ENCODE peak calls at places on chromosomes 11 and 22, in five cellular contexts. U, F, N, Z and D are unnamed samples.

GRCh38 chr11:43736502-43737193 is 56.1 kb downstream of the HSD17B12 start:
- DNase-seq in N (peak; percentile 72), F (no peak), U (no peak), Z (no peak), D (no peak)

GRCh38 chr11:33533668-33534067 is 167.0 kb downstream of the C11orf91 start:
- DNase-seq in F (no peak), Z (no peak), U (no peak), N (peak; percentile 49), D (no peak)

GRCh38 chr11:29208117-29208516 is 808.7 kb downstream of the KCNA4 start:
- DNase-seq in U (no peak), Z (no peak), F (no peak), N (peak; percentile 52), D (no peak)

GRCh38 chr11:119148855-119149370 is at the start of gene ABCG4:
- DNase-seq in U (no peak), Z (no peak), N (peak; percentile 12), F (no peak), D (no peak)

GRCh38 chr22:24205438-24206189 is 24.3 kb downstream of the SUSD2 start:
- DNase-seq in U (no peak), N (peak; percentile 15), Z (no peak), F (no peak), D (no peak)

GRCh38 chr11:73383249-73384126 is 7.3 kb downstream of the RELT start:
- DNase-seq in U (no peak), F (no peak), Z (no peak), N (no peak), D (no peak)

GRCh38 chr11:71488086-71488967 is 35.3 kb downstream of the NADSYN1 start:
- DNase-seq in U (no peak), F (no peak), N (peak; percentile 75), Z (no peak), D (peak; percentile 77)

GRCh38 chr11:15223318-15223717 is 108.6 kb downstream of the INSC start:
- DNase-seq in Z (no peak), U (no peak), F (no peak), N (peak; percentile 22), D (no peak)

GRCh38 chr11:66113132-66113856 is 43.2 kb downstream of the PACS1 start:
- DNase-seq in U (no peak), N (peak; percentile 93), F (no peak), Z (no peak), D (no peak)

GRCh38 chr22:29095459-29095858 is 22.6 kb downstream of the KREMEN1 start:
- DNase-seq in U (no peak), F (no peak), Z (no peak), N (no peak), D (peak; percentile 62)

GRCh38 chr22:41285441-41285819 is 557 bp downstream of the RANGAP1 start:
- DNase-seq in F (peak; percentile 20), U (peak; percentile 88), N (peak; percentile 93), Z (no peak), D (peak; percentile 75)

GRCh38 chr22:30202531-30203006 is 44.0 kb downstream of the LIF start:
- DNase-seq in Z (no peak), F (peak; percentile 81), U (no peak), N (no peak), D (no peak)

GRCh38 chr11:61338783-61339489 is 5.9 kb downstream of the TKFC start:
- DNase-seq in N (no peak), F (no peak), U (no peak), Z (no peak), D (no peak)

GRCh38 chr22:38034278-38034882 is 22.8 kb upstream of the PICK1 start:
- DNase-seq in F (peak; percentile 51), N (peak; percentile 88), U (no peak), Z (no peak), D (no peak)

GRCh38 chr11:46913484-46913883 is 4.9 kb downstream of the LRP4 start:
- DNase-seq in U (no peak), N (no peak), Z (no peak), F (no peak), D (no peak)

GRCh38 chr11:18393581-18394299 is 623 bp upstream of the LDHA start:
- DNase-seq in U (no peak), F (no peak), N (no peak), Z (no peak), D (no peak)

GRCh38 chr11:134363592-134363991 is 31.8 kb downstream of the GLB1L2 start:
- DNase-seq in F (no peak), N (no peak), U (no peak), Z (no peak), D (no peak)